ENCODE peak calls at places on chromosomes 12 and 14, in four cellular contexts. One of them, this sample, is unnamed.

GRCh38 chr14:99136401-99136800 is 135.6 kb downstream of the BCL11B start:
- DNase-seq in lower lobe of right lung: no peak
- DNase-seq in spleen: no peak
- DNase-seq in brain microvascular endothelial cell: no peak
- DNase-seq in this sample: no peak

GRCh38 chr14:92615451-92615850 is 101.9 kb downstream of the RIN3 start:
- DNase-seq in lower lobe of right lung: no peak
- DNase-seq in spleen: peak
- DNase-seq in brain microvascular endothelial cell: no peak
- DNase-seq in this sample: peak

GRCh38 chr14:56868660-56869059 is 58.4 kb upstream of the OTX2 start:
- DNase-seq in lower lobe of right lung: no peak
- DNase-seq in spleen: no peak
- DNase-seq in brain microvascular endothelial cell: no peak
- DNase-seq in this sample: no peak

GRCh38 chr12:6122211-6122610 is 2.3 kb downstream of the VWF start:
- DNase-seq in lower lobe of right lung: no peak
- DNase-seq in spleen: no peak
- DNase-seq in brain microvascular endothelial cell: no peak
- DNase-seq in this sample: no peak

GRCh38 chr12:18430425-18431048 is 169.2 kb downstream of the PIK3C2G start:
- DNase-seq in lower lobe of right lung: no peak
- DNase-seq in spleen: no peak
- DNase-seq in brain microvascular endothelial cell: peak
- DNase-seq in this sample: peak

GRCh38 chr14:34766611-34767010 is 52.2 kb upstream of the CFL2 start:
- DNase-seq in lower lobe of right lung: no peak
- DNase-seq in spleen: no peak
- DNase-seq in brain microvascular endothelial cell: no peak
- DNase-seq in this sample: no peak

GRCh38 chr12:15534322-15534721 is 212.0 kb downstream of the PTPRO start:
- DNase-seq in lower lobe of right lung: no peak
- DNase-seq in spleen: no peak
- DNase-seq in brain microvascular endothelial cell: no peak
- DNase-seq in this sample: peak

GRCh38 chr12:1993871-1994371 is 10.3 kb downstream of the DCP1B start:
- DNase-seq in lower lobe of right lung: no peak
- DNase-seq in spleen: no peak
- DNase-seq in brain microvascular endothelial cell: no peak
- DNase-seq in this sample: no peak

GRCh38 chr14:101636081-101636560 is 74.8 kb downstream of the DIO3 start:
- DNase-seq in lower lobe of right lung: no peak
- DNase-seq in spleen: no peak
- DNase-seq in brain microvascular endothelial cell: no peak
- DNase-seq in this sample: no peak

GRCh38 chr14:72796935-72797334 is 97.0 kb downstream of the DPF3 start:
- DNase-seq in lower lobe of right lung: no peak
- DNase-seq in spleen: no peak
- DNase-seq in brain microvascular endothelial cell: no peak
- DNase-seq in this sample: no peak

GRCh38 chr12:106585862-106586534 is 3.2 kb downstream of the RFX4 start:
- DNase-seq in lower lobe of right lung: no peak
- DNase-seq in spleen: no peak
- DNase-seq in brain microvascular endothelial cell: no peak
- DNase-seq in this sample: no peak
- TF ChIP-seq CTCF in lower lobe of right lung: no peak
- TF ChIP-seq CTCF in spleen: no peak
- TF ChIP-seq CTCF in brain microvascular endothelial cell: no peak
- TF ChIP-seq CTCF in this sample: no peak

GRCh38 chr12:45745861-45746277 is 16.4 kb downstream of the ARID2 start:
- DNase-seq in lower lobe of right lung: no peak
- DNase-seq in spleen: no peak
- DNase-seq in brain microvascular endothelial cell: no peak
- DNase-seq in this sample: no peak
- TF ChIP-seq CTCF in lower lobe of right lung: peak
- TF ChIP-seq CTCF in spleen: no peak
- TF ChIP-seq CTCF in brain microvascular endothelial cell: peak
- TF ChIP-seq CTCF in this sample: peak

DNA sequence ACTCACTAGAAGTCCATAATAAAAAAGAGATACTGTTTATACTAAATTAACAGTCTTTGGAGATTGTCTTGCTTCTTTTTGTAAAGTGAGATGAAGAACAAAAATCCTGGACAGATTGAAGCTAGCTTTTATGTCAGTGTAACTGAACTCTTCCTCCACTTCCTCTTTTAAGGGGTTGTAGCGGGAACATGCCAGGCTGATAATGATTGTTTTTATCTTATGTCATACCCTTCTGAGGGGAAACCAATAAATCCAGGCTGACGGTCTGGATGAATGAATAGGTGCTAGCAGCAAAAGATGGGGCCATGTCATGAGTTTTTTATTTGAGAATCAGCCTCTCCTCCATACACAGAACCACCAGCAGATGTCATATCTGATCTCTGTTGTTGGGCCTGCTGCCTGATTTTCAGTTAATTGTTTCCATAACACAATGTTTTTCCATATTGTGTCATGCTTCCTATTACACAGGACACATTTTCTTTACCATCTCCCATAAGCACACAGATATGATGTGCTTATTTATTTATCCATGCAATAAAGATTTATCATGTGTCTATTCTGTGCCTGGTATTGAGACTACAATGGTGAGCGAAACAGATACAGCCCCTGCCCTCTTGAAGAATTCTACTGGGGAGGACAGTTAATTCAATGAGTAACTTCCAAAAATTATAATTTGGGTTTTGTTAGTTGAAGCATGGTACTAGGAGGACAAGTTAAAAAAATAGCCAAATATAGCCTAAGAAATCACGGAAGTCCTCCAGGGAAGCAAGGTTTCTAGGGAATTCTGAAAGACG is 33.5 kb upstream of the CRY1 start:
- DNase-seq in lower lobe of right lung: no peak
- DNase-seq in spleen: no peak
- DNase-seq in brain microvascular endothelial cell: peak
- DNase-seq in this sample: no peak
- TF ChIP-seq CTCF in lower lobe of right lung: no peak
- TF ChIP-seq CTCF in spleen: no peak
- TF ChIP-seq CTCF in brain microvascular endothelial cell: peak
- TF ChIP-seq CTCF in this sample: peak

GRCh38 chr12:43957732-43958131 is 121.9 kb downstream of the TMEM117 start:
- DNase-seq in lower lobe of right lung: no peak
- DNase-seq in spleen: no peak
- DNase-seq in brain microvascular endothelial cell: peak
- DNase-seq in this sample: peak
- TF ChIP-seq CTCF in lower lobe of right lung: peak
- TF ChIP-seq CTCF in spleen: no peak
- TF ChIP-seq CTCF in brain microvascular endothelial cell: peak
- TF ChIP-seq CTCF in this sample: peak

DNA sequence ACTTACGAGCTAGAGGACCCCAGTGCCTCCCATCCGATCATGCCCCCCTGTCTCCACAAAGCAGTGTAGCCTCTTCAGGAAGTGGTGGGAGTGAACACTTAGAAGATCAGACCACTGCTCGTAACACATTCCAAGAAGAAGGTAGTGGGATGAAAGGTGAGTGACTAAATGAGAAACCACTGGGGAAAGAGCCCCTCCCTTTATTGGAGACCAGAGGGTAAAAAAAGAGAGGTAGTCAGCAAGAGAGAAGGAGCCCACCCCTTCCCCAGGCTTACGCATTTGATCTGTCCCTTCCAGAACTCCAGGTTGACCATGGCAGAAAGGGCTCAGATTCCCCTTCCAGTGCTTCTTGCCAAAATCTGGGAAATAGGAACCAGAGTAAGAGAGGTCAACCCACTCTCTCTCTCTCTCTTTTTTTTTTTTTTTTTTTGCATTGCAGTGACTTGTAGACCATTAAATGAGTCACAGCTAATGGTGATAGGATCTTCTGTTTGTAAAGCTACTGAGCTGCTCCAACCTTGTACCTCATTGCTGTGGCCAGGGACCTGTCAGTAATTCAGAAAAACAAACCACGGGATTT is 165.4 kb downstream of the GCH1 start:
- DNase-seq in lower lobe of right lung: no peak
- DNase-seq in spleen: no peak
- DNase-seq in brain microvascular endothelial cell: peak
- DNase-seq in this sample: no peak
- TF ChIP-seq CTCF in lower lobe of right lung: no peak
- TF ChIP-seq CTCF in spleen: no peak
- TF ChIP-seq CTCF in brain microvascular endothelial cell: no peak
- TF ChIP-seq CTCF in this sample: no peak

GRCh38 chr14:37985826-37986470 is 221.8 kb upstream of the SSTR1 start:
- DNase-seq in lower lobe of right lung: no peak
- DNase-seq in spleen: no peak
- DNase-seq in brain microvascular endothelial cell: peak
- DNase-seq in this sample: no peak
- TF ChIP-seq CTCF in lower lobe of right lung: peak
- TF ChIP-seq CTCF in spleen: peak
- TF ChIP-seq CTCF in brain microvascular endothelial cell: peak
- TF ChIP-seq CTCF in this sample: peak

GRCh38 chr14:76424359-76424758 is 48.4 kb downstream of the ESRRB start:
- DNase-seq in lower lobe of right lung: no peak
- DNase-seq in spleen: no peak
- DNase-seq in brain microvascular endothelial cell: no peak
- DNase-seq in this sample: no peak
- TF ChIP-seq CTCF in lower lobe of right lung: no peak
- TF ChIP-seq CTCF in spleen: no peak
- TF ChIP-seq CTCF in brain microvascular endothelial cell: no peak
- TF ChIP-seq CTCF in this sample: no peak

DNA sequence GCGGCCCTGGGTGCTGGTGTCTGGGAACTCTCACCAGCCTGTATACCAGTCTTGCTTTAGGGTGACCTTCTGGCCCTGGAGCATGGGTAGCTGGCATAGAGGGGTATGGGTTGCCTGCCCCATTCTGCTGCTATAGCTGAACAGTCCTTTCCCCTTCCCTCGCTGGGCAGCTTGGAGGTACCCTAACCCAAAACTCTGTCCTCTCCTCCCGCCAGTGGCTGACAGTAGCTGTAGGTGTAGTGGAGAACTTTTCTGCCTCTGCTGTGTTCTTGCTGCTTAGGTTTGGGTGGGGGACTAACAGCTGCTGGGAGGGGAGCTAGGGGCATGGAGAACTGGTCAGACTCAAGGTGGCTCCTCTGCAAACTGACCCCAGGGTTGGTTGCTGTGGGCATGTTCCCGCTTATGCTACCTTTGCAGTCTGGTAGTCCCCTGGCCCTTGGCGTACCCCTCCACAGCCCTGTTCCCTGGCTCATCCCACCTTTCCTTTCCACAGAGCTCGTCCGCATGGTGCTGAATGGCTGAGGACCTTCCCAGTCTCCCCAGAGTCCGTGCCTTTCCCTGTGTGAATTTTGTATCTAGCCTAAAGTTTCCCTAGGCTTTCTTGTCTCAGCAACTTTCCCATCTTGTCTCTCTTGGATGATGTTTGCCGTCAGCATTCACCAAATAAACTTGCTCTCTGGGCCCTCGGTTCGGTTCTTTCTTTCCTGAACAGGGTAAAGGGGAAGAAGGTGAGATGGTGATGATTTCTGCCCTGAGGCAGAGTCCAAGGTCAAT is 2.9 kb downstream of the MYL6 start:
- DNase-seq in lower lobe of right lung: no peak
- DNase-seq in spleen: no peak
- DNase-seq in brain microvascular endothelial cell: no peak
- DNase-seq in this sample: no peak
- TF ChIP-seq CTCF in lower lobe of right lung: no peak
- TF ChIP-seq CTCF in spleen: no peak
- TF ChIP-seq CTCF in brain microvascular endothelial cell: no peak
- TF ChIP-seq CTCF in this sample: no peak

This sample was measured in GM13977.